ENCODE peak calls at places on chromosomes 4 and X, in nine cellular contexts. P, K, U, L, V, O, X, H and T are unnamed samples.

GRCh38 chr4:105619193-105619931 is 66.9 kb downstream of the ARHGEF38 start:
- DNase-seq in X (peak; percentile 39), H (no peak), O (no peak), P (no peak), L (no peak), V (no peak), U (no peak), K (no peak), T (no peak)

GRCh38 chr4:173450281-173450680 is 51.4 kb upstream of the SCRG1 start:
- DNase-seq in L (no peak), P (no peak), X (no peak), U (no peak), H (no peak), V (no peak), K (no peak), O (no peak), T (no peak)

GRCh38 chrX:136814847-136815634 is 34.3 kb upstream of the ARHGEF6 start:
- DNase-seq in O (no peak), U (no peak), X (no peak), H (no peak), V (no peak), P (no peak), L (no peak), K (no peak), T (no peak)

GRCh38 chr4:183588169-183588675 is 70.8 kb downstream of the RWDD4 start:
- DNase-seq in P (no peak), O (no peak), V (no peak), H (no peak), X (peak; percentile 21), K (no peak), U (no peak), L (no peak), T (no peak)

GRCh38 chr4:40763228-40763716 is 13.5 kb downstream of the NSUN7 start:
- DNase-seq in L (peak; percentile 70), U (no peak), X (peak; percentile 75), P (no peak), H (no peak), K (no peak), O (no peak), V (peak; percentile 40), T (no peak)

GRCh38 chr4:13670456-13671150 is 43.1 kb upstream of the BOD1L1 start:
- DNase-seq in H (no peak), O (no peak), U (no peak), L (no peak), P (no peak), V (no peak), X (peak; percentile 63), K (no peak), T (no peak)

GRCh38 chr4:48127231-48127881 is 6.7 kb downstream of the TXK start:
- DNase-seq in O (no peak), X (peak; percentile 6), V (no peak), H (no peak), U (no peak), P (no peak), L (no peak), K (no peak), T (no peak)

GRCh38 chr4:185238750-185239149 is 29.4 kb downstream of the SNX25 start:
- DNase-seq in H (no peak), V (no peak), P (no peak), U (no peak), K (no peak), L (no peak), X (no peak), O (no peak), T (no peak)

GRCh38 chr4:683247-683897 is 5.6 kb downstream of the SLC49A3 start:
- DNase-seq in V (no peak), X (no peak), H (no peak), U (no peak), K (no peak), O (no peak), L (no peak), P (no peak), T (no peak)

GRCh38 chrX:139930923-139931645 is 1.8 kb downstream of the ATP11C start:
- DNase-seq in U (no peak), V (peak; percentile 23), L (peak; percentile 20), O (peak; percentile 16), P (no peak), H (peak; percentile 11), K (peak; percentile 1), X (peak; percentile 9), T (peak; percentile 8)

GRCh38 chr4:109645874-109646591 is 57.2 kb downstream of the CASP6 start:
- DNase-seq in U (no peak), K (no peak), L (no peak), P (no peak), H (no peak), V (no peak), O (no peak), X (peak; percentile 2), T (no peak)

GRCh38 chr4:15188581-15189539 is 186.6 kb downstream of the CPEB2 start:
- DNase-seq in L (peak; percentile 17), H (no peak), U (no peak), X (no peak), P (no peak), V (no peak), K (no peak), O (no peak), T (no peak)

GRCh38 chr4:144504853-144505252 is 141.1 kb upstream of the HHIP start:
- DNase-seq in P (no peak), K (no peak), U (no peak), L (no peak), H (no peak), O (no peak), X (no peak), V (no peak), T (no peak)

GRCh38 chr4:22434895-22435294 is 81.0 kb downstream of the ADGRA3 start:
- DNase-seq in L (no peak), V (peak; percentile 42), H (peak; percentile 54), U (no peak), P (no peak), O (peak; percentile 59), X (peak; percentile 71), K (peak; percentile 5), T (peak; percentile 18)

GRCh38 chr4:108415389-108415788 is 205.0 kb upstream of the RPL34 start:
- DNase-seq in U (no peak), X (no peak), O (no peak), P (no peak), H (no peak), V (no peak), L (no peak), K (no peak), T (no peak)
- TF ChIP-seq CTCF in U (no peak), X (no peak), O (no peak), P (no peak), H (no peak), V (no peak), L (no peak), K (no peak), T (no peak)

DNA sequence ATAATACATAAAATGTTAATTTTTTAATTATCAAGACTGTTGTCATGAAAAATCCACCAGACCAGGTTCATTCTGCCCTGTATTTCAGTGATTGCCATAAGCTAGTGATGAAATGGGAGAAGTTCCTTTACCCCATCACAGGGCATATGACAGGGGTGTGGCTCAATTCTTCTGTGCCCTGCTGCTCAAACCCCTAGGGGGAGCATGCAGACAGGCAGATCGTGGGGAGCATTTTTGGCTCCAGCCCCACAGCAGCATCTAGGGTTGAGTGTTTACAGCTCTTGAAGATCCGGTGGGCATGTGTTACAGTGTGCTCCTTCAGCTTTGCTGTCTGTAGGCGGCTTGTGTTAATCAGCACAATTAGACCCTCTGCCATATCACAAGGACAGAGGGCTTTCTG is 700.7 kb downstream of the PCDH18 start:
- DNase-seq in L (no peak), V (no peak), K (no peak), P (no peak), H (no peak), U (no peak), O (peak; percentile 4), X (peak; percentile 2), T (no peak)
- TF ChIP-seq CTCF in L (peak; percentile 15), V (no peak), K (no peak), P (no peak), H (no peak), U (no peak), O (no peak), X (no peak), T (no peak)

GRCh38 chrX:115649461-115650063 is 88.6 kb downstream of the PLS3 start:
- DNase-seq in V (peak; percentile 20), K (peak; percentile 1), L (no peak), P (no peak), H (no peak), U (no peak), X (no peak), O (no peak), T (no peak)

GRCh38 chrX:115650449-115650848 is 89.5 kb downstream of the PLS3 start:
- DNase-seq in U (no peak), K (no peak), X (peak; percentile 14), V (no peak), L (no peak), P (no peak), H (no peak), O (no peak), T (no peak)

GRCh38 chrX:115652221-115652620 is 91.2 kb downstream of the PLS3 start:
- DNase-seq in K (no peak), L (no peak), O (no peak), X (peak; percentile 14), P (no peak), V (no peak), U (no peak), H (no peak), T (no peak)

DNA sequence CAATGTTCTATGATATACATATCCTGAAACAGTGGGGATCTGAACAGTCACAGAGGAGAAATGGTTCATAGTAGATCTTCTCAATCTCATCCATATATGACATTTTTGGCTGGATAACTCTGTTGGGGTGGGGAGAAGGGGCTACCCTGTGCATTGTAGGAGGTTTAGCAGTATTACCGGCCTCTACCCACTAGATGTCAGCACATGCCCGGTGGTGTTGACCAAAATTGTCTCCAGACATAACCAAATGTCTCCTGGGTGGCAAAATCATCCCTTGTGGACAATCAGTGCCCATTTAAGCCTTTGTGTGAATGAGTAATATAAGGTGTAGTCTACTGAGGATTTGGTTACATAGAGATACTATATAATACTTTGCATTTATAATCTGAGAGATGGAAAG is 89.9 kb downstream of the PLS3 start:
- DNase-seq in H (peak; percentile 45), U (no peak), L (no peak), K (peak; percentile 4), P (no peak), O (peak; percentile 51), X (peak; percentile 46), V (peak; percentile 44), T (peak; percentile 57)
- TF ChIP-seq CTCF in H (no peak), U (peak; percentile 85), L (peak; percentile 29), K (peak; percentile 59), P (no peak), O (peak; percentile 57), X (peak; percentile 56), V (peak; percentile 65), T (peak; percentile 80)

GRCh38 chrX:16771483-16772398 is 14.5 kb upstream of the TXLNG start:
- DNase-seq in X (peak; percentile 83), K (peak; percentile 40), V (peak; percentile 87), O (peak; percentile 86), H (peak; percentile 2), U (no peak), P (no peak), L (no peak), T (peak; percentile 38)

GRCh38 chrX:16770970-16771482 is 15.2 kb upstream of the TXLNG start:
- DNase-seq in O (no peak), V (no peak), H (no peak), K (no peak), U (no peak), P (no peak), L (no peak), X (no peak), T (no peak)

GRCh38 chrX:16774746-16775145 is 11.5 kb upstream of the TXLNG start:
- DNase-seq in U (no peak), K (no peak), P (no peak), H (no peak), V (peak; percentile 12), O (no peak), X (no peak), L (no peak), T (no peak)

GRCh38 chrX:16772460-16772859 is 13.8 kb upstream of the TXLNG start:
- DNase-seq in O (peak; percentile 61), X (no peak), L (no peak), P (no peak), U (no peak), H (no peak), K (no peak), V (no peak), T (no peak)
- TF ChIP-seq CTCF in O (no peak), X (no peak), L (no peak), P (no peak), U (no peak), H (no peak), K (no peak), V (no peak), T (no peak)